ENCODE peak calls at places on chromosomes 2 and 18, in seven cellular contexts. One of them, this sample, is unnamed.

GRCh38 chr2:33210626-33211025 is 263.9 kb downstream of the LTBP1 start:
- DNase-seq in astrocyte of the cerebellum: peak
- DNase-seq in left ventricle myocardium inferior: no peak
- DNase-seq in fibroblast of mammary gland: peak
- DNase-seq in choroid plexus epithelial cell: peak
- DNase-seq in CD8-positive, alpha-beta T cell: no peak
- DNase-seq in GM23248: peak
- DNase-seq in this sample: peak

GRCh38 chr2:85741811-85742507 is 11.8 kb upstream of the ATOH8 start:
- DNase-seq in astrocyte of the cerebellum: peak
- DNase-seq in left ventricle myocardium inferior: peak
- DNase-seq in fibroblast of mammary gland: peak
- DNase-seq in choroid plexus epithelial cell: peak
- DNase-seq in CD8-positive, alpha-beta T cell: no peak
- DNase-seq in GM23248: peak
- DNase-seq in this sample: peak

GRCh38 chr2:29063646-29064372 is 10.5 kb downstream of the PCARE start:
- DNase-seq in astrocyte of the cerebellum: peak
- DNase-seq in left ventricle myocardium inferior: no peak
- DNase-seq in fibroblast of mammary gland: peak
- DNase-seq in choroid plexus epithelial cell: peak
- DNase-seq in CD8-positive, alpha-beta T cell: no peak
- DNase-seq in GM23248: peak
- DNase-seq in this sample: peak

GRCh38 chr2:132824716-132825115 is 154.7 kb upstream of the LYPD1 start:
- DNase-seq in astrocyte of the cerebellum: peak
- DNase-seq in left ventricle myocardium inferior: no peak
- DNase-seq in fibroblast of mammary gland: no peak
- DNase-seq in choroid plexus epithelial cell: peak
- DNase-seq in CD8-positive, alpha-beta T cell: no peak
- DNase-seq in GM23248: peak
- DNase-seq in this sample: no peak

GRCh38 chr2:84417453-84417852 is 41.6 kb downstream of the SUCLG1 start:
- DNase-seq in astrocyte of the cerebellum: peak
- DNase-seq in left ventricle myocardium inferior: no peak
- DNase-seq in fibroblast of mammary gland: peak
- DNase-seq in choroid plexus epithelial cell: peak
- DNase-seq in CD8-positive, alpha-beta T cell: no peak
- DNase-seq in GM23248: peak
- DNase-seq in this sample: no peak

GRCh38 chr18:21912339-21913239 is 172.0 kb downstream of the MIB1 start:
- DNase-seq in astrocyte of the cerebellum: no peak
- DNase-seq in left ventricle myocardium inferior: no peak
- DNase-seq in fibroblast of mammary gland: no peak
- DNase-seq in choroid plexus epithelial cell: no peak
- DNase-seq in CD8-positive, alpha-beta T cell: no peak
- DNase-seq in GM23248: no peak
- DNase-seq in this sample: no peak

GRCh38 chr18:51150430-51150746 is 47.1 kb downstream of the MEX3C start:
- DNase-seq in astrocyte of the cerebellum: no peak
- DNase-seq in left ventricle myocardium inferior: no peak
- DNase-seq in fibroblast of mammary gland: no peak
- DNase-seq in choroid plexus epithelial cell: no peak
- DNase-seq in CD8-positive, alpha-beta T cell: no peak
- DNase-seq in GM23248: no peak
- DNase-seq in this sample: no peak

GRCh38 chr2:54925022-54925421 is 125.2 kb downstream of the RTN4 start:
- DNase-seq in astrocyte of the cerebellum: no peak
- DNase-seq in left ventricle myocardium inferior: no peak
- DNase-seq in fibroblast of mammary gland: no peak
- DNase-seq in choroid plexus epithelial cell: no peak
- DNase-seq in CD8-positive, alpha-beta T cell: no peak
- DNase-seq in GM23248: peak
- DNase-seq in this sample: no peak

GRCh38 chr2:62287895-62288589 is 92.1 kb downstream of the B3GNT2 start:
- DNase-seq in astrocyte of the cerebellum: no peak
- DNase-seq in left ventricle myocardium inferior: peak
- DNase-seq in fibroblast of mammary gland: peak
- DNase-seq in choroid plexus epithelial cell: peak
- DNase-seq in CD8-positive, alpha-beta T cell: peak
- DNase-seq in GM23248: peak
- DNase-seq in this sample: no peak

GRCh38 chr2:45938649-45939511 is 287.4 kb downstream of the PRKCE start:
- DNase-seq in astrocyte of the cerebellum: peak
- DNase-seq in left ventricle myocardium inferior: peak
- DNase-seq in fibroblast of mammary gland: peak
- DNase-seq in choroid plexus epithelial cell: peak
- DNase-seq in CD8-positive, alpha-beta T cell: no peak
- DNase-seq in GM23248: peak
- DNase-seq in this sample: peak

GRCh38 chr2:43391159-43391876 is 164.9 kb upstream of the ZFP36L2 start:
- DNase-seq in astrocyte of the cerebellum: no peak
- DNase-seq in left ventricle myocardium inferior: no peak
- DNase-seq in fibroblast of mammary gland: no peak
- DNase-seq in choroid plexus epithelial cell: no peak
- DNase-seq in CD8-positive, alpha-beta T cell: no peak
- DNase-seq in GM23248: no peak
- DNase-seq in this sample: no peak

GRCh38 chr2:100019499-100019898 is 122.9 kb downstream of the AFF3 start:
- DNase-seq in astrocyte of the cerebellum: no peak
- DNase-seq in left ventricle myocardium inferior: no peak
- DNase-seq in fibroblast of mammary gland: no peak
- DNase-seq in choroid plexus epithelial cell: no peak
- DNase-seq in CD8-positive, alpha-beta T cell: no peak
- DNase-seq in GM23248: no peak
- DNase-seq in this sample: no peak

GRCh38 chr2:113888641-113889470 is 1.0 kb upstream of the ACTR3 start:
- DNase-seq in astrocyte of the cerebellum: no peak
- DNase-seq in left ventricle myocardium inferior: peak
- DNase-seq in fibroblast of mammary gland: no peak
- DNase-seq in choroid plexus epithelial cell: no peak
- DNase-seq in CD8-positive, alpha-beta T cell: no peak
- DNase-seq in GM23248: no peak
- DNase-seq in this sample: no peak

GRCh38 chr18:42330296-42330695 is 375.3 kb downstream of the PIK3C3 start:
- DNase-seq in astrocyte of the cerebellum: no peak
- DNase-seq in left ventricle myocardium inferior: no peak
- DNase-seq in fibroblast of mammary gland: no peak
- DNase-seq in choroid plexus epithelial cell: no peak
- DNase-seq in CD8-positive, alpha-beta T cell: no peak
- DNase-seq in GM23248: no peak
- DNase-seq in this sample: no peak

GRCh38 chr2:143482761-143483160 is 353.5 kb downstream of the ARHGAP15 start:
- DNase-seq in astrocyte of the cerebellum: no peak
- DNase-seq in left ventricle myocardium inferior: no peak
- DNase-seq in fibroblast of mammary gland: no peak
- DNase-seq in choroid plexus epithelial cell: no peak
- DNase-seq in CD8-positive, alpha-beta T cell: no peak
- DNase-seq in GM23248: no peak
- DNase-seq in this sample: no peak

GRCh38 chr18:36993068-36993467 is 164.1 kb downstream of the KIAA1328 start:
- DNase-seq in astrocyte of the cerebellum: no peak
- DNase-seq in left ventricle myocardium inferior: no peak
- DNase-seq in fibroblast of mammary gland: peak
- DNase-seq in choroid plexus epithelial cell: peak
- DNase-seq in CD8-positive, alpha-beta T cell: no peak
- DNase-seq in GM23248: peak
- DNase-seq in this sample: peak

GRCh38 chr2:46784278-46784677 is 131.3 kb downstream of the MCFD2 start:
- DNase-seq in astrocyte of the cerebellum: no peak
- DNase-seq in left ventricle myocardium inferior: no peak
- DNase-seq in fibroblast of mammary gland: no peak
- DNase-seq in choroid plexus epithelial cell: no peak
- DNase-seq in CD8-positive, alpha-beta T cell: no peak
- DNase-seq in GM23248: no peak
- DNase-seq in this sample: no peak

GRCh38 chr2:113175101-113175628 is 1.4 kb downstream of the PSD4 start:
- DNase-seq in astrocyte of the cerebellum: no peak
- DNase-seq in left ventricle myocardium inferior: no peak
- DNase-seq in fibroblast of mammary gland: no peak
- DNase-seq in choroid plexus epithelial cell: no peak
- DNase-seq in CD8-positive, alpha-beta T cell: peak
- DNase-seq in GM23248: no peak
- DNase-seq in this sample: no peak

GRCh38 chr2:50273003-50273402 is 758.9 kb downstream of the NRXN1 start:
- DNase-seq in astrocyte of the cerebellum: no peak
- DNase-seq in left ventricle myocardium inferior: no peak
- DNase-seq in fibroblast of mammary gland: no peak
- DNase-seq in choroid plexus epithelial cell: no peak
- DNase-seq in CD8-positive, alpha-beta T cell: no peak
- DNase-seq in GM23248: no peak
- DNase-seq in this sample: no peak

GRCh38 chr2:231104115-231104713 is 20.6 kb downstream of the HTR2B start:
- DNase-seq in astrocyte of the cerebellum: peak
- DNase-seq in left ventricle myocardium inferior: peak
- DNase-seq in fibroblast of mammary gland: peak
- DNase-seq in choroid plexus epithelial cell: peak
- DNase-seq in CD8-positive, alpha-beta T cell: peak
- DNase-seq in GM23248: peak
- DNase-seq in this sample: peak

GRCh38 chr2:10234409-10235094 is 68.2 kb upstream of the HPCAL1 start:
- DNase-seq in astrocyte of the cerebellum: no peak
- DNase-seq in left ventricle myocardium inferior: no peak
- DNase-seq in fibroblast of mammary gland: no peak
- DNase-seq in choroid plexus epithelial cell: no peak
- DNase-seq in CD8-positive, alpha-beta T cell: no peak
- DNase-seq in GM23248: no peak
- DNase-seq in this sample: no peak

GRCh38 chr2:98153402-98153938 is 66.5 kb downstream of the VWA3B start:
- DNase-seq in astrocyte of the cerebellum: no peak
- DNase-seq in left ventricle myocardium inferior: no peak
- DNase-seq in fibroblast of mammary gland: no peak
- DNase-seq in choroid plexus epithelial cell: no peak
- DNase-seq in CD8-positive, alpha-beta T cell: no peak
- DNase-seq in GM23248: no peak
- DNase-seq in this sample: no peak

GRCh38 chr2:98145070-98145469 is 58.1 kb downstream of the VWA3B start:
- DNase-seq in astrocyte of the cerebellum: no peak
- DNase-seq in left ventricle myocardium inferior: no peak
- DNase-seq in fibroblast of mammary gland: no peak
- DNase-seq in choroid plexus epithelial cell: no peak
- DNase-seq in CD8-positive, alpha-beta T cell: no peak
- DNase-seq in GM23248: no peak
- DNase-seq in this sample: no peak

GRCh38 chr2:98148968-98149697 is 62.2 kb downstream of the VWA3B start:
- DNase-seq in astrocyte of the cerebellum: peak
- DNase-seq in left ventricle myocardium inferior: no peak
- DNase-seq in fibroblast of mammary gland: peak
- DNase-seq in choroid plexus epithelial cell: peak
- DNase-seq in CD8-positive, alpha-beta T cell: no peak
- DNase-seq in GM23248: peak
- DNase-seq in this sample: no peak
- H3K4me3 ChIP-seq in astrocyte of the cerebellum: peak
- H3K4me3 ChIP-seq in left ventricle myocardium inferior: peak
- H3K4me3 ChIP-seq in fibroblast of mammary gland: no peak
- H3K4me3 ChIP-seq in choroid plexus epithelial cell: peak
- H3K4me3 ChIP-seq in CD8-positive, alpha-beta T cell: no peak
- H3K4me3 ChIP-seq in GM23248: peak
- H3K4me3 ChIP-seq in this sample: peak

GRCh38 chr2:101305492-101306123 is 2.9 kb downstream of the RNF149 start:
- DNase-seq in astrocyte of the cerebellum: no peak
- DNase-seq in left ventricle myocardium inferior: no peak
- DNase-seq in fibroblast of mammary gland: peak
- DNase-seq in choroid plexus epithelial cell: peak
- DNase-seq in CD8-positive, alpha-beta T cell: no peak
- DNase-seq in GM23248: peak
- DNase-seq in this sample: no peak
- H3K4me3 ChIP-seq in astrocyte of the cerebellum: no peak
- H3K4me3 ChIP-seq in left ventricle myocardium inferior: peak
- H3K4me3 ChIP-seq in fibroblast of mammary gland: peak
- H3K4me3 ChIP-seq in choroid plexus epithelial cell: peak
- H3K4me3 ChIP-seq in CD8-positive, alpha-beta T cell: peak
- H3K4me3 ChIP-seq in GM23248: peak
- H3K4me3 ChIP-seq in this sample: no peak

GRCh38 chr2:241064008-241064801 is 37.9 kb downstream of the MTERF4 start:
- DNase-seq in astrocyte of the cerebellum: no peak
- DNase-seq in left ventricle myocardium inferior: no peak
- DNase-seq in fibroblast of mammary gland: no peak
- DNase-seq in choroid plexus epithelial cell: no peak
- DNase-seq in CD8-positive, alpha-beta T cell: peak
- DNase-seq in GM23248: no peak
- DNase-seq in this sample: no peak

GRCh38 chr2:241061275-241061674 is 40.8 kb downstream of the MTERF4 start:
- DNase-seq in astrocyte of the cerebellum: peak
- DNase-seq in left ventricle myocardium inferior: no peak
- DNase-seq in fibroblast of mammary gland: peak
- DNase-seq in choroid plexus epithelial cell: peak
- DNase-seq in CD8-positive, alpha-beta T cell: no peak
- DNase-seq in GM23248: peak
- DNase-seq in this sample: no peak

GRCh38 chr2:241063587-241063986 is 38.5 kb downstream of the MTERF4 start:
- DNase-seq in astrocyte of the cerebellum: no peak
- DNase-seq in left ventricle myocardium inferior: no peak
- DNase-seq in fibroblast of mammary gland: no peak
- DNase-seq in choroid plexus epithelial cell: no peak
- DNase-seq in CD8-positive, alpha-beta T cell: no peak
- DNase-seq in GM23248: no peak
- DNase-seq in this sample: no peak

GRCh38 chr2:241063093-241063551 is 39.0 kb downstream of the MTERF4 start:
- DNase-seq in astrocyte of the cerebellum: no peak
- DNase-seq in left ventricle myocardium inferior: no peak
- DNase-seq in fibroblast of mammary gland: no peak
- DNase-seq in choroid plexus epithelial cell: no peak
- DNase-seq in CD8-positive, alpha-beta T cell: no peak
- DNase-seq in GM23248: no peak
- DNase-seq in this sample: no peak

DNA sequence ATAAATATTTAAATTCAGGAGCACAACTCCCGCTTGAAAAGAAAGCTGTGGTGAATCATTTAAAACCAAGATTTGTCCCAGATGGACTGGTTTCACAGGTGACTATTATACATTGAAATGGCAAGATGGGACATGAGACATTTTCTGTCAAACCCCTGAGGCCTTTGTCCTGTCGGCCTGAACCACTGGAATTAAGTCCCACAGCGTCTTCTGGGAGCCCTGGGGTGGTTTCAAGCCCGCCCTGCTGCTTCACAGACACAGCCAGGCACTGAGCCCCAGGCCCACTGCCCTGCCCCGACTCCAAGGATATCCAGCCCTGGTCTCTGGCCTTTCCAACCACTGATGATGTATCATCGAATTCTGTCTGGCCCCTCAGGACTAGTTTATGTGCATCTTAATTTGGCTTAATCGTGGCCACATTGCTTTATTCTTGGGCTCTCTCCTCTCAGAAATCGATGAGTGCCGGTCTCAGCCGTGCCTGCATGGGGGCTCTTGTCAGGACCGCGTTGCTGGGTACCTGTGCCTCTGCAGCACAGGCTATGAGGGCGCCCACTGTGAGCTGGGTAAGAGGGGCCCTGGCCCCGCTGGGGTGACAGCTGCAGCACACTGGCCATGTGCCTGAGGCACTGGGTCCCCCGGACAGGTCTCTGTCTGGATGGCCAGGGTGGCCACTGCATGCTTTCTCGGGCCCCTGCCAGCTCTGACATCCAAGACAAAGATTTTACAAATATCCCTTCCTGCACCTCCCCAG is 39.6 kb downstream of the MTERF4 start:
- DNase-seq in astrocyte of the cerebellum: no peak
- DNase-seq in left ventricle myocardium inferior: no peak
- DNase-seq in fibroblast of mammary gland: no peak
- DNase-seq in choroid plexus epithelial cell: no peak
- DNase-seq in CD8-positive, alpha-beta T cell: no peak
- DNase-seq in GM23248: no peak
- DNase-seq in this sample: no peak
- H3K4me3 ChIP-seq in astrocyte of the cerebellum: no peak
- H3K4me3 ChIP-seq in left ventricle myocardium inferior: no peak
- H3K4me3 ChIP-seq in fibroblast of mammary gland: no peak
- H3K4me3 ChIP-seq in choroid plexus epithelial cell: no peak
- H3K4me3 ChIP-seq in CD8-positive, alpha-beta T cell: no peak
- H3K4me3 ChIP-seq in GM23248: no peak
- H3K4me3 ChIP-seq in this sample: no peak

GRCh38 chr2:108536911-108537310 is 2.6 kb downstream of the LIMS1 start:
- DNase-seq in astrocyte of the cerebellum: no peak
- DNase-seq in left ventricle myocardium inferior: no peak
- DNase-seq in fibroblast of mammary gland: no peak
- DNase-seq in choroid plexus epithelial cell: no peak
- DNase-seq in CD8-positive, alpha-beta T cell: no peak
- DNase-seq in GM23248: no peak
- DNase-seq in this sample: no peak
- H3K4me3 ChIP-seq in astrocyte of the cerebellum: peak
- H3K4me3 ChIP-seq in left ventricle myocardium inferior: no peak
- H3K4me3 ChIP-seq in fibroblast of mammary gland: no peak
- H3K4me3 ChIP-seq in choroid plexus epithelial cell: no peak
- H3K4me3 ChIP-seq in CD8-positive, alpha-beta T cell: no peak
- H3K4me3 ChIP-seq in GM23248: peak
- H3K4me3 ChIP-seq in this sample: peak

This sample was measured in AG04449.